ENCODE peak calls at places on chromosomes 2 and 18, in eight cellular contexts. C is GM23338, U is HCT116, S is hepatocyte, P is MM.1S, O is neural progenitor cell, W is SK-N-SH, L is PC-3. Y is an unnamed sample.

GRCh38 chr2:24871852-24872323 is 48.1 kb downstream of the ADCY3 start:
- DNase-seq in C (peak), U (no peak), S (no peak), P (no peak), O (no peak), W (no peak), L (no peak), Y (no peak)

GRCh38 chr2:113703404-113704299 is 52.8 kb downstream of the SLC35F5 start:
- DNase-seq in C (peak), U (no peak), S (peak), P (no peak), O (no peak), W (peak), L (no peak), Y (no peak)

GRCh38 chr2:240246173-240246820 is 105.8 kb upstream of the OTOS start:
- DNase-seq in C (no peak), U (no peak), S (no peak), P (no peak), O (no peak), W (no peak), L (no peak), Y (no peak)

GRCh38 chr2:200452377-200452776 is 57.5 kb downstream of the KCTD18 start:
- DNase-seq in C (no peak), U (no peak), S (no peak), P (no peak), O (no peak), W (no peak), L (no peak), Y (no peak)

GRCh38 chr2:185970148-185970852 is 231.7 kb downstream of the FSIP2 start:
- DNase-seq in C (no peak), U (no peak), S (peak), P (no peak), O (peak), W (no peak), L (no peak), Y (no peak)

GRCh38 chr2:105888625-105889024 is 143.9 kb downstream of the NCK2 start:
- DNase-seq in C (peak), U (peak), S (no peak), P (peak), O (no peak), W (no peak), L (peak), Y (peak)

GRCh38 chr2:207481924-207482323 is 47.8 kb upstream of the CREB1 start:
- DNase-seq in C (no peak), U (no peak), S (no peak), P (no peak), O (peak), W (no peak), L (no peak), Y (no peak)

GRCh38 chr2:54588244-54588899 is 132.2 kb downstream of the SPTBN1 start:
- DNase-seq in C (no peak), U (no peak), S (no peak), P (no peak), O (no peak), W (no peak), L (no peak), Y (peak)

GRCh38 chr18:68962623-68963022 is 164.7 kb downstream of the CCDC102B start:
- DNase-seq in C (no peak), U (no peak), S (no peak), P (no peak), O (no peak), W (no peak), L (peak), Y (no peak)

GRCh38 chr2:237134321-237134720 is 48.6 kb downstream of the COPS8 start:
- DNase-seq in C (no peak), U (no peak), S (no peak), P (no peak), O (no peak), W (no peak), L (no peak), Y (no peak)

GRCh38 chr2:149261672-149262071 is 68.7 kb upstream of the LYPD6 start:
- DNase-seq in C (no peak), U (no peak), S (no peak), P (peak), O (no peak), W (no peak), L (no peak), Y (no peak)

GRCh38 chr18:61606759-61607158 is 273.5 kb downstream of the CDH20 start:
- DNase-seq in C (peak), U (peak), S (peak), P (no peak), O (peak), W (no peak), L (peak), Y (no peak)

GRCh38 chr2:65070172-65070830 is 14.1 kb downstream of the CEP68 start:
- DNase-seq in C (no peak), U (peak), S (peak), P (no peak), O (no peak), W (no peak), L (peak), Y (peak)

GRCh38 chr18:3603460-3604259 is 153.7 kb downstream of the TGIF1 start:
- DNase-seq in C (peak), U (peak), S (peak), P (no peak), O (peak), W (no peak), L (peak), Y (peak)

GRCh38 chr18:25351773-25352628 is at the start of gene ZNF521:
- DNase-seq in C (peak), U (peak), S (peak), P (peak), O (peak), W (peak), L (peak), Y (peak)

GRCh38 chr18:57981629-57982028 is 62.4 kb upstream of the NEDD4L start:
- DNase-seq in C (no peak), U (no peak), S (no peak), P (no peak), O (no peak), W (no peak), L (no peak), Y (no peak)

GRCh38 chr18:57983965-57984364 is 60.1 kb upstream of the NEDD4L start:
- DNase-seq in C (no peak), U (no peak), S (no peak), P (no peak), O (no peak), W (no peak), L (no peak), Y (no peak)

GRCh38 chr18:57982372-57983021 is 61.5 kb upstream of the NEDD4L start:
- DNase-seq in C (no peak), U (no peak), S (no peak), P (no peak), O (peak), W (no peak), L (no peak), Y (no peak)

GRCh38 chr18:57983472-57983871 is 60.6 kb upstream of the NEDD4L start:
- DNase-seq in C (no peak), U (no peak), S (no peak), P (no peak), O (no peak), W (no peak), L (no peak), Y (no peak)

DNA sequence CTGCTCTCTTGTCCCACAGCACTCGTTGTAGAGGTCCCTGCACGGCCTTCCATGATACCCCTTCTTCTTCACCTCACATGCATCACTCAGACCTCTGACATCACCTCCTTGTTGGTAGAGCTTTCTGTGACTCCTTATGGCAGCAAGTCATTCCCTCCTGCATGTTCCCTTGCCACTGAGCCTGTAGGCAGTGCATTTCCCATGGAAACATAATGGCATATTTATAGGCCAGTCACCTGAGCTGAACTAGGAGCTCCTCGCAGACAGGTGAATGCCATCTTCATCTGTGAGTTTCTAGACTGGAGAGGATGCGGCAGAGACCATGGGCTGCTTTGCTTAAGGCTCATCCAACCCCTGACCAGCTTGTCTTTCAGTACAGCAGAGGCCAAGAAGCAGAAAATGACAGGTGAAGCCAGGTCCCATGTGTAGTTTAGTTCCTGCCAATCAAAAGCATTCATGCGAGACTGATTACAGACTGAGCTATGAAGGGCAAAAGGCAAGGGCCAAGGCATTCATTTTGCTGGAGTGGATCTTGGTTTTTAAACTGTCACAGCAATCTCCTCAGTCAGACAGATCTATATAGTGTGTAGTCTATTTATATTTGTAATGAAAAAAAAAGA is 59.4 kb upstream of the NEDD4L start:
- DNase-seq in C (no peak), U (no peak), S (no peak), P (no peak), O (no peak), W (no peak), L (no peak), Y (no peak)
- TF ChIP-seq EZH2phosphoT487 in C (no peak), U (no peak), S (no peak), P (no peak), O (no peak), W (no peak), L (no peak), Y (no peak)

GRCh38 chr2:174656671-174657171 is 59.1 kb upstream of the WIPF1 start:
- DNase-seq in C (no peak), U (no peak), S (no peak), P (no peak), O (no peak), W (no peak), L (no peak), Y (peak)
- TF ChIP-seq CTCF in C (no peak), U (no peak), S (no peak), P (no peak), O (no peak), W (no peak), L (no peak), Y (peak)

DNA sequence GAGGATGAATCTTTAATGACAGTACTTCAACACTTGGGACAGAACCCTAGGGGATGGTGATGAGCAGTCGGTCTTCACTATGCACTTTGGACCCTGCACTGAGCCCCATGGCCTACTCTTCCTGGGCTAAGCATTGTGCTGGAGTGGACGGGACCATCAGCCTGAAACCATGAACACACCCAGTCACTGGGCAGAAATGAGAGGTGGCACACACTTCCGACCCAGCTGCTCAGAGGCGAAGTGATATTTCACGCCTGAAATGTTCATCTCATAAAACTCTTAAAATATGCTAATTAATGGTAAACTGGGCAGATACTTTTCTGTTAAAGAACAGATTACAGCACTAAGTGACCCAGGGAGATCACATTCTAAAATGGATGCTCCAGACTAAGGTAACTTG is 150.3 kb upstream of the NDUFV2 start:
- DNase-seq in C (no peak), U (no peak), S (no peak), P (no peak), O (no peak), W (no peak), L (no peak), Y (peak)
- H3K4me2 ChIP-seq in C (no peak), U (no peak), S (no peak), P (peak), O (no peak), W (no peak), L (no peak), Y (peak)

DNA sequence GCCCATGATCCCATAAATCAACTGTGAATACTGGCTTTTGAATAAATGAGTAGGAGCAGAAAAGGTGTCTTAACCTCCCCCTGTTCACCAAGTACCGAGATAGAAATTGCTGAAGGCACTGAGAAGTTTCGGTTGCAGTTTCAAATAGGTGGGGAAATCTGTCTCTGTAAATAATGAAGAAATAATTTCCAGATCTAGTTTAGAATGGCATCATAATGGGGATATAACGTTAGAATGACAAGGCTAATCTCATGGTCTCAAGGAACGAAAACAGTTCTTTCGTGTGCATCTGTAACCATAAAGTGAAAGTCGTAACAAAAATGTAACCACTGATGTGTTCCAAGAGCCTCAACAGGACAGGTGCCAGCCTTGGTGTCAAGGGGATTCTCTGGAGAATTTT is 49.9 kb upstream of the TMEM18 start:
- DNase-seq in C (no peak), U (no peak), S (no peak), P (peak), O (no peak), W (no peak), L (no peak), Y (no peak)
- TF ChIP-seq EZH2phosphoT487 in C (no peak), U (no peak), S (no peak), P (no peak), O (no peak), W (no peak), L (no peak), Y (no peak)

Y was measured in OCI-LY7.